ENCODE peak calls at places on chromosomes 11 and 22, in nine cellular contexts. F is IMR-90, O is H9, P is HCT116, K is K562, H is PC-9, B is DND-41, W is SK-N-SH, Q is neural progenitor cell. U is an unnamed sample.

GRCh38 chr11:5280582-5281102 is 10.9 kb upstream of the HBE1 start:
- DNase-seq in F (peak; percentile 100), O (peak; percentile 69), P (peak; percentile 97), K (peak; percentile 96), H (peak; percentile 71), B (peak; percentile 8), W (no peak), Q (peak; percentile 39), U (peak; percentile 74)

GRCh38 chr22:35191412-35191811 is 65.9 kb upstream of the HMGXB4 start:
- DNase-seq in F (peak; percentile 3), O (no peak), P (peak; percentile 12), K (no peak), H (no peak), B (no peak), W (no peak), Q (no peak), U (no peak)

GRCh38 chr22:46110215-46110614 is 40.1 kb upstream of the PPARA start:
- DNase-seq in F (peak; percentile 34), O (peak; percentile 57), P (no peak), K (peak; percentile 51), H (peak; percentile 53), B (no peak), W (no peak), Q (no peak), U (no peak)

GRCh38 chr11:72584293-72584921 is 89.8 kb downstream of the PDE2A start:
- DNase-seq in F (peak; percentile 18), O (peak; percentile 86), P (no peak), K (peak; percentile 31), H (no peak), B (no peak), W (no peak), Q (peak; percentile 64), U (no peak)

GRCh38 chr11:56543157-56543556 is at the start of gene OR5M11:
- DNase-seq in F (no peak), O (no peak), P (no peak), K (no peak), H (no peak), B (no peak), W (no peak), Q (no peak), U (no peak)

GRCh38 chr11:79492008-79492407 is 51.2 kb upstream of the TENM4 start:
- DNase-seq in F (no peak), O (no peak), P (no peak), K (no peak), H (no peak), B (no peak), W (no peak), Q (peak; percentile 39), U (no peak)

GRCh38 chr11:72740060-72740424 is 12.2 kb downstream of the ARAP1 start:
- DNase-seq in F (no peak), O (no peak), P (no peak), K (no peak), H (no peak), B (no peak), W (no peak), Q (no peak), U (no peak)

GRCh38 chr22:23509571-23510302 is 70.4 kb downstream of the IGLL1 start:
- DNase-seq in F (peak; percentile 10), O (no peak), P (no peak), K (no peak), H (no peak), B (no peak), W (no peak), Q (no peak), U (no peak)

GRCh38 chr22:28930357-28931007 is 47.1 kb downstream of the ZNRF3 start:
- DNase-seq in F (peak; percentile 21), O (no peak), P (no peak), K (no peak), H (no peak), B (no peak), W (no peak), Q (peak; percentile 30), U (no peak)

GRCh38 chr11:60880635-60881282 is 13.4 kb downstream of the ZP1 start:
- DNase-seq in F (no peak), O (no peak), P (no peak), K (no peak), H (no peak), B (no peak), W (no peak), Q (no peak), U (no peak)

DNA sequence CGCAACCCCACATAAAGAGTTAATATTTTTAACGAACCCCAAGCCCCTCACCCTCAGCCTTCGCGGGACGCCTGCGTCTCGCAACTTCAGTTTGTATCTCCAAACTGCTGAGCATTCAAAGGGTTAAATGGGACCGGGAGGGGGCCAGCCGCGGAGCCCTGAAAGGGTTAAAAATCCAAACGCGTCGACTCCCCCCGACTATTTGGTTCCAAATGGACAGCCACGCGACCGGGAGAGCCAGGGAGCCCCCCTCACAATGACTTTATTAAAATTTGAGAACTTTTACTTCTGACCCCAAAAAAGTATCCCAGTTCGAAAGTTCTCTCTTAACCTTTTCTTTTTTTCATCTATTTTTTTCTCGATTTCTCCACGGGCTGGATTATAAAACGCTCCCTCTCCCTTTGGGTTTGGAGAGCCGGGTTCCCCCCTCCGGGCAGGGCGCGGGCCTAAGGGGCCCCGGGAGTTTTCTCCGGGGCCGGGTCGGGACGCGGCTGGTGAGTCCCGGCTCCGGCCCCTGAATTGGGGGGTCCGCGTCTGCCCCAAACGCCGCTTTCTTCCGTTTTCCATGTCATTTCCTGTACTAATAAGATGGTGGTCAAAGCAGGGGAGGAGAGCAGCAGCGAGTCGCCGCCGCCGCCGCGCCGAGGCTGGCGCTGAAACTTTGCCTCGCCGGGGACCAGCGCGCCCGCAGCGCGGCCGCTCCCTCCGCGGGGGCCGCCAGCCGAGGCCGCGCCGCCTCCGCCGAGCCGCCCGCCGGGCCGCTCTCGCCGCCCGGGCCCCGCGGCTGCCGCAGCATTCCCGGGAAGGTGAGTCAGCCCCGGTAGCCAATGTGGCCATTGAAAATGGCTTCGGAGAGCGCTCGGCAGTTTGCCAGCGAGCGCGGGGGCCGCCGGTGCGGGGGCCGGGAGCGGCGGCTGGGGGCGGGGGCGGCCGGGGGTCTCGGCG is at the start of gene PRDM11:
- DNase-seq in F (peak; percentile 72), O (peak; percentile 39), P (peak; percentile 18), K (peak; percentile 74), H (peak; percentile 76), B (peak; percentile 42), W (peak; percentile 90), Q (peak; percentile 77), U (peak; percentile 87)
- TF ChIP-seq CTCF in F (no peak), O (no peak), P (no peak), K (no peak), H (no peak), B (no peak), W (no peak), Q (no peak), U (no peak)

GRCh38 chr22:50526849-50527801 is 1.7 kb upstream of the SCO2 start:
- DNase-seq in F (no peak), O (peak; percentile 88), P (no peak), K (peak; percentile 77), H (peak; percentile 77), B (peak; percentile 50), W (peak; percentile 77), Q (peak; percentile 24), U (no peak)

GRCh38 chr22:50527921-50528681 is 1.7 kb downstream of the TYMP start:
- DNase-seq in F (no peak), O (no peak), P (no peak), K (no peak), H (no peak), B (no peak), W (no peak), Q (no peak), U (no peak)

GRCh38 chr22:50525104-50525958 is at the start of gene SCO2:
- DNase-seq in F (peak; percentile 97), O (peak; percentile 94), P (peak; percentile 93), K (peak; percentile 97), H (peak; percentile 97), B (peak; percentile 98), W (peak; percentile 100), Q (peak; percentile 99), U (peak; percentile 99)

GRCh38 chr22:50524664-50525103 is 714 bp downstream of the SCO2 start:
- DNase-seq in F (no peak), O (no peak), P (no peak), K (no peak), H (no peak), B (peak; percentile 62), W (no peak), Q (no peak), U (no peak)

DNA sequence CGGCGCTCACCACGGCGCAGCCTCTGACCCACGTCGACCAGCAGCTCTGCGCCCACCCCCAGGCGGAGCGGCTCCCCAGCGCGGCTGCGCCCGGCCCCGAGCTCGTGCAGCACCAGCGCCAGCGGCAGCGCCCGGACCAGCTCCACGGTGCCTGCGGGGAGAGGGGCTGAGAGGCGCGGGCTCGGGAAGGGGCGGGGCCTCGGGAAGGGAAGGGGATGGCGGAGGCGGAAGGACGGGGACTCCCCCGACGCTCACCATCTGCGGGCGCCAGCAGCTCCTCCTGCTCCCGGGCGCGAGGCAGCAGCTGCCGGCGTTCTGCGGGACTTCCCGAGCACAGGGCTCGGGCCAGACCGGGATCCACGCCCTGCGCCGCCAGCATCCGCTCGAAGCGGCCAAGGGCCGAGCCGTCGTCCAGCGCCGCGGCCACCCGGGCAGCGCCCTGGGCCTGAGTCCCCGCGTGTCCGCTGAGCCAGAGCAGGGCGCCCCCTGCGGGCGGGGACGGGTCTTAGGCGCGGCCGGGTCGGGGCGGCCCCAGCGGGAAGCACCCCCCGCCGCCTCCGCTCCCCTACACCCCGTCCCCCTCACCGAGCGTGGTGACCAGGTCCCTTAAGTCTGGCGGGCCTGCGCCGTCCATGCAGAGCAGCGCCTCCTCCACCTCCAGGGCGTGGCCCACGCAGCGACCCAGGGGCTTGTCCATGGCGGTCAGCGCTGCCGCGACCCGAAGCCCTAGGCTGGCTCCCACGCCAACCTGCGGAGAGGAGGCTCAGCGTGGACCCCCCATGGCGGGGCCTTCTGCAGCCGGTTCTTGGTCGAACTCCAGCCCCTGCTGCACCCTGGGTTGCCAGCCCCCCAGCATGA is 822 bp upstream of the SCO2 start:
- DNase-seq in F (peak; percentile 64), O (peak; percentile 73), P (no peak), K (peak; percentile 72), H (peak; percentile 76), B (peak; percentile 92), W (peak; percentile 92), Q (peak; percentile 87), U (peak; percentile 89)
- H2AFZ ChIP-seq in F (peak overlapping the region; percentile 96), O (no peak overlapping the region), P (no peak overlapping the region), K (peak overlapping the region; percentile 82), H (peak overlapping the region; percentile 85), B (peak overlapping the region; percentile 92), W (peak overlapping the region; percentile 76), Q (peak overlapping the region; percentile 93), U (peak overlapping the region; percentile 80)

DNA sequence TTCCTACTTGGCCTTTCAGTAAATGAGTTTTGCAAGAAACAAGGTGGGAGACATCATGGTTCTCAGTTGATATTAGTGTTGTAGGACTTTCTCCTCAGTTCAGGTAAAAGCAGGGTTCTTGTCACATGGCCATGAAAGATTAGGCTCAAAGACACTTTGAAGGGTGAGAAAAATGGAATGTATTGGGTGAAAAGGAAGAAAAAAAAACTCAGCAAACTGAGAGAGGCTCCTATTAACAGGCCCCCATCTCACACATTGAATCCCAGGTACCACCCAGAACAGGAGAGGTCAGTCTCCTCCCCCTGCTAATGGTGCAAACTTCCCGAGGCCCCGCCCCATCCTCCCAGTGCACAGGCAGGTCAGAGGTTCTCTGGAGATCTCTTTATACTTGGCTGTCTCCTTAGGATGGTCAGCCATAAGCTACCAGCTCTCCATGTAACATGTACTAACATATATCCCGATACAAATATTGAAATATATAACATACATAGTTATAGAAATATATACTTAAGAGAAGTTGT is 62.2 kb downstream of the MICAL2 start:
- DNase-seq in F (no peak), O (no peak), P (no peak), K (peak; percentile 53), H (no peak), B (no peak), W (no peak), Q (no peak), U (no peak)
- TF ChIP-seq CTCF in F (no peak), O (no peak), P (no peak), K (no peak), H (no peak), B (no peak), W (no peak), Q (no peak), U (no peak)

GRCh38 chr11:62169448-62169847 is 20.6 kb upstream of the SCGB1D1 start:
- DNase-seq in F (no peak), O (no peak), P (no peak), K (no peak), H (no peak), B (no peak), W (no peak), Q (no peak), U (no peak)
- H2AFZ ChIP-seq in F (no peak overlapping the region), O (no peak overlapping the region), P (no peak overlapping the region), K (peak overlapping the region; percentile 25), H (no peak overlapping the region), B (no peak overlapping the region), W (no peak overlapping the region), Q (no peak overlapping the region), U (no peak overlapping the region)